ENCODE peak calls at places on chromosome 17, in six cellular contexts. U is testis, H is GM12891, N is ovary, X is A549, C is adrenal gland. W is an unnamed sample.

GRCh38 chr17:48123111-48123510 is 15.5 kb downstream of the SNX11 start:
- DNase-seq in U (no peak), C (no peak), N (no peak), H (no peak), X (no peak), W (no peak)

GRCh38 chr17:50631908-50632571 is 2.6 kb upstream of the ABCC3 start:
- DNase-seq in X (peak), U (no peak), N (no peak), C (no peak), H (no peak), W (no peak)

GRCh38 chr17:73380439-73381106 is 68.8 kb upstream of the CDC42EP4 start:
- DNase-seq in C (no peak), N (no peak), U (no peak), H (no peak), X (no peak), W (no peak)

GRCh38 chr17:63293310-63293709 is 152.8 kb downstream of the CYB561 start:
- DNase-seq in N (no peak), U (no peak), X (no peak), H (no peak), C (no peak), W (no peak)

GRCh38 chr17:82865996-82866395 is 26.2 kb upstream of the ZNF750 start:
- DNase-seq in X (no peak), C (no peak), N (no peak), H (no peak), U (no peak), W (no peak)

GRCh38 chr17:32840241-32840640 is 36.7 kb downstream of the MYO1D start:
- DNase-seq in U (no peak), C (no peak), N (no peak), H (no peak), X (no peak), W (no peak)

GRCh38 chr17:57166803-57167202 is 81.8 kb downstream of the AKAP1 start:
- DNase-seq in X (no peak), C (peak), U (no peak), H (no peak), N (no peak), W (no peak)

GRCh38 chr17:78664476-78665384 is 87.5 kb upstream of the DNAH17 start:
- DNase-seq in C (peak), X (no peak), H (no peak), U (no peak), N (no peak), W (no peak)

GRCh38 chr17:37710344-37710886 is 34.4 kb downstream of the HNF1B start:
- DNase-seq in C (peak), U (peak), N (no peak), X (peak), H (no peak), W (peak)

GRCh38 chr17:37711113-37711512 is 33.7 kb downstream of the HNF1B start:
- DNase-seq in C (no peak), N (no peak), X (no peak), U (no peak), H (no peak), W (no peak)

GRCh38 chr17:37713624-37714023 is 31.2 kb downstream of the HNF1B start:
- DNase-seq in C (no peak), H (no peak), U (no peak), N (no peak), X (no peak), W (no peak)

GRCh38 chr17:37714897-37715296 is 30.0 kb downstream of the HNF1B start:
- DNase-seq in N (no peak), C (no peak), H (no peak), X (peak), U (no peak), W (no peak)

GRCh38 chr17:37713028-37713431 is 31.8 kb downstream of the HNF1B start:
- DNase-seq in N (no peak), C (no peak), U (no peak), X (peak), H (no peak), W (no peak)
- TF ChIP-seq POLR2A in N (no peak), C (no peak), U (no peak), X (no peak), H (no peak), W (no peak)

DNA sequence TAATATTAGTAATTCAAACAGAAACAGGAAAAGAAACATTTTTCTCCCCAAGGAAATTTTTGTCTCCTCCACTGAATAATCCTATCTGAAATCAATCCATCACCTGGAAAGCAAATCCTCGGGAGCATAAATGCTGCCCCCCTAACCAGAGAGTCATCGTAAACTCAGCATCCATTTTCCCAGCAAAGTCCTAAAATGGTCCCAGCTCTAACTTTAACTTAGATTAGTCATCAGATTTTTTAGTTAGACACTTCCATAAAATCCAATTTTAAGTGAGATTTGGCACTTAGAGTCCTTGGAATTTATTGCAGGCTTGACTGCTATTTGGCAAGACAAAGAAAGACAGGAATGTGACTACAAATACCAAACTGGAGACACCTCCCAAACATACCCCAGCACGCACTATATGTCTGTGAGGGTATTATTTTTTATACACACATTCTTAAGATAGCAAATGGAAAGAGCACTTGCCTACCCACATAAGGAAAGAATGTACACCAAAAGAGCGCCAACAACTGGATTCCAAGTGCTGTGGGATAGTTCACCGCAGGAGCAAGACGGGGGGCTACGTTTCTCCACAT is 15.4 kb downstream of the SCO1 start:
- DNase-seq in X (no peak), U (no peak), H (no peak), C (no peak), N (no peak), W (no peak)
- TF ChIP-seq POLR2A in X (no peak), U (no peak), H (no peak), C (no peak), N (no peak), W (no peak)

GRCh38 chr17:54373970-54374369 is 526.7 kb upstream of the TOM1L1 start:
- DNase-seq in N (no peak), C (no peak), H (no peak), X (no peak), U (no peak), W (no peak)
- TF ChIP-seq POLR2A in N (no peak), C (no peak), H (no peak), X (no peak), U (no peak), W (no peak)

DNA sequence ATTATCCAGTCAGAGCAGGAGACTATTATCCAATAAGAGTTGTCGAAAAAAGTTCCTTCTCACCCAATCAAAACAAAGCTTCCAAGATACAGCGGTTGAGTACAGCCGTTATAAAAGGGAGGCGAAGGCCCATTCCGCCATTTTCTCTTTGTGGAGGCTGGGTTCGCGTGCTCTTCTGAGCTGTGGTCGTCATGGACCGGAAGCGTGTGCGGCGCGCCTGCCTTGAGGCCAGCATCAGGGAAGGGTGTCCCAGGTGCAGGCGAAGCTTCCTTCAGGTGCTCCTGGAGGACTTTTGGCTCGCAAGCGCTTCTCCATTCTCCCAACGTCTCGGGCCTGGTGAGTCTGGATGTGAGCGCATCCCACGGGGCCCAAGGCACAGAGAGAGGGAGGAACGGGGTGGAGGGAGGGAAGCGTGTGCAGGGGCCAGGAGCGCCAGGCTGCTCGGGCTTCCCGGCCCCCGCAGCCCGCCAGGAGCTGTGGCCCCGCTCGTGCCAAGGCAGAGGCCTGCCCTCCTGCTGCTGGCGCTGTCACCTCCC is 99.2 kb downstream of the GOSR1 start:
- DNase-seq in C (no peak), X (no peak), H (no peak), U (peak), N (no peak), W (no peak)
- TF ChIP-seq POLR2A in C (no peak), X (no peak), H (no peak), U (no peak), N (no peak), W (no peak)